ENCODE peak calls at places on chromosomes 16 and 17, in four cellular contexts. One of them, this sample, is unnamed.
A peak's percentile ranks its signal among the peaks of the same experiment; 100 is the strongest.

GRCh38 chr17:42670925-42671657 is 5.7 kb downstream of the PLEKHH3 start:
- DNase-seq in Peyer's patch: no peak
- DNase-seq in transverse colon: no peak
- DNase-seq in body of pancreas: no peak
- DNase-seq in this sample: no peak

GRCh38 chr17:66837883-66838665 is 3.2 kb downstream of the CACNG5 start:
- DNase-seq in Peyer's patch: no peak
- DNase-seq in transverse colon: no peak
- DNase-seq in body of pancreas: no peak
- DNase-seq in this sample: no peak

GRCh38 chr17:68377771-68378201 is 79.5 kb downstream of the WIPI1 start:
- DNase-seq in Peyer's patch: no peak
- DNase-seq in transverse colon: no peak
- DNase-seq in body of pancreas: no peak
- DNase-seq in this sample: no peak

GRCh38 chr17:32485261-32485955 is 1.4 kb upstream of the CDK5R1 start:
- DNase-seq in Peyer's patch: no peak
- DNase-seq in transverse colon: no peak
- DNase-seq in body of pancreas: no peak
- DNase-seq in this sample: no peak

GRCh38 chr17:36034127-36034526 is 16.4 kb upstream of the CCL23 start:
- DNase-seq in Peyer's patch: no peak
- DNase-seq in transverse colon: no peak
- DNase-seq in body of pancreas: no peak
- DNase-seq in this sample: no peak

GRCh38 chr16:68512742-68513141 is 26.3 kb upstream of the ZFP90 start:
- DNase-seq in Peyer's patch: no peak
- DNase-seq in transverse colon: no peak
- DNase-seq in body of pancreas: no peak
- DNase-seq in this sample: no peak

GRCh38 chr16:85819245-85819644 is 19.8 kb downstream of the COX4I1 start:
- DNase-seq in Peyer's patch: peak; percentile 91
- DNase-seq in transverse colon: peak; percentile 91
- DNase-seq in body of pancreas: peak; percentile 90
- DNase-seq in this sample: peak; percentile 78

GRCh38 chr16:53893731-53894435 is 189.9 kb downstream of the FTO start:
- DNase-seq in Peyer's patch: no peak
- DNase-seq in transverse colon: peak; percentile 23
- DNase-seq in body of pancreas: peak; percentile 16
- DNase-seq in this sample: peak; percentile 30

GRCh38 chr17:36082062-36082461 is 7.9 kb downstream of the CCL3 start:
- DNase-seq in Peyer's patch: no peak
- DNase-seq in transverse colon: no peak
- DNase-seq in body of pancreas: no peak
- DNase-seq in this sample: no peak

GRCh38 chr17:9880582-9880999 is 24.5 kb downstream of the RCVRN start:
- DNase-seq in Peyer's patch: no peak
- DNase-seq in transverse colon: no peak
- DNase-seq in body of pancreas: no peak
- DNase-seq in this sample: no peak

GRCh38 chr17:77609553-77610517 is 348.7 kb upstream of the TNRC6C start:
- DNase-seq in Peyer's patch: peak; percentile 70
- DNase-seq in transverse colon: peak; percentile 20
- DNase-seq in body of pancreas: no peak
- DNase-seq in this sample: no peak

GRCh38 chr17:77892031-77892430 is 66.5 kb upstream of the TNRC6C start:
- DNase-seq in Peyer's patch: no peak
- DNase-seq in transverse colon: no peak
- DNase-seq in body of pancreas: no peak
- DNase-seq in this sample: no peak

GRCh38 chr17:16215965-16216316 is 607 bp upstream of the NCOR1 start:
- DNase-seq in Peyer's patch: peak; percentile 47
- DNase-seq in transverse colon: peak; percentile 63
- DNase-seq in body of pancreas: no peak
- DNase-seq in this sample: no peak

GRCh38 chr16:79093554-79093967 is 507.0 kb downstream of the MAF start:
- DNase-seq in Peyer's patch: peak; percentile 43
- DNase-seq in transverse colon: peak; percentile 29
- DNase-seq in body of pancreas: no peak
- DNase-seq in this sample: no peak

GRCh38 chr16:3190949-3191353 is 2.9 kb downstream of the OR1F1 start:
- DNase-seq in Peyer's patch: no peak
- DNase-seq in transverse colon: no peak
- DNase-seq in body of pancreas: no peak
- DNase-seq in this sample: no peak

GRCh38 chr16:4266372-4266771 is 6.5 kb downstream of the TFAP4 start:
- DNase-seq in Peyer's patch: no peak
- DNase-seq in transverse colon: no peak
- DNase-seq in body of pancreas: no peak
- DNase-seq in this sample: no peak

GRCh38 chr16:10610499-10611184 is 30.2 kb upstream of the EMP2 start:
- DNase-seq in Peyer's patch: no peak
- DNase-seq in transverse colon: no peak
- DNase-seq in body of pancreas: no peak
- DNase-seq in this sample: no peak

GRCh38 chr16:87724490-87725291 is 41.1 kb downstream of the KLHDC4 start:
- DNase-seq in Peyer's patch: peak; percentile 50
- DNase-seq in transverse colon: peak; percentile 19
- DNase-seq in body of pancreas: no peak
- DNase-seq in this sample: no peak

GRCh38 chr16:3171181-3171854 is 16.7 kb upstream of the OR1F1 start:
- DNase-seq in Peyer's patch: no peak
- DNase-seq in transverse colon: no peak
- DNase-seq in body of pancreas: no peak
- DNase-seq in this sample: no peak

GRCh38 chr17:32161506-32162365 is 19.4 kb downstream of the RHOT1 start:
- DNase-seq in Peyer's patch: no peak
- DNase-seq in transverse colon: peak; percentile 13
- DNase-seq in body of pancreas: no peak
- DNase-seq in this sample: no peak

GRCh38 chr17:72974605-72975232 is 117.8 kb downstream of the SLC39A11 start:
- DNase-seq in Peyer's patch: no peak
- DNase-seq in transverse colon: peak; percentile 43
- DNase-seq in body of pancreas: no peak
- DNase-seq in this sample: no peak

GRCh38 chr17:72975509-72975908 is 117.0 kb downstream of the SLC39A11 start:
- DNase-seq in Peyer's patch: no peak
- DNase-seq in transverse colon: no peak
- DNase-seq in body of pancreas: no peak
- DNase-seq in this sample: no peak

GRCh38 chr17:72978593-72979218 is 113.8 kb downstream of the SLC39A11 start:
- DNase-seq in Peyer's patch: no peak
- DNase-seq in transverse colon: no peak
- DNase-seq in body of pancreas: no peak
- DNase-seq in this sample: no peak

GRCh38 chr17:72976971-72977767 is 115.3 kb downstream of the SLC39A11 start:
- DNase-seq in Peyer's patch: no peak
- DNase-seq in transverse colon: peak; percentile 23
- DNase-seq in body of pancreas: peak; percentile 64
- DNase-seq in this sample: peak; percentile 84

GRCh38 chr17:72977768-72978417 is 114.6 kb downstream of the SLC39A11 start:
- DNase-seq in Peyer's patch: no peak
- DNase-seq in transverse colon: no peak
- DNase-seq in body of pancreas: peak; percentile 32
- DNase-seq in this sample: no peak
- TF ChIP-seq POLR2A in Peyer's patch: no peak
- TF ChIP-seq POLR2A in transverse colon: no peak
- TF ChIP-seq POLR2A in body of pancreas: no peak
- TF ChIP-seq POLR2A in this sample: no peak

DNA sequence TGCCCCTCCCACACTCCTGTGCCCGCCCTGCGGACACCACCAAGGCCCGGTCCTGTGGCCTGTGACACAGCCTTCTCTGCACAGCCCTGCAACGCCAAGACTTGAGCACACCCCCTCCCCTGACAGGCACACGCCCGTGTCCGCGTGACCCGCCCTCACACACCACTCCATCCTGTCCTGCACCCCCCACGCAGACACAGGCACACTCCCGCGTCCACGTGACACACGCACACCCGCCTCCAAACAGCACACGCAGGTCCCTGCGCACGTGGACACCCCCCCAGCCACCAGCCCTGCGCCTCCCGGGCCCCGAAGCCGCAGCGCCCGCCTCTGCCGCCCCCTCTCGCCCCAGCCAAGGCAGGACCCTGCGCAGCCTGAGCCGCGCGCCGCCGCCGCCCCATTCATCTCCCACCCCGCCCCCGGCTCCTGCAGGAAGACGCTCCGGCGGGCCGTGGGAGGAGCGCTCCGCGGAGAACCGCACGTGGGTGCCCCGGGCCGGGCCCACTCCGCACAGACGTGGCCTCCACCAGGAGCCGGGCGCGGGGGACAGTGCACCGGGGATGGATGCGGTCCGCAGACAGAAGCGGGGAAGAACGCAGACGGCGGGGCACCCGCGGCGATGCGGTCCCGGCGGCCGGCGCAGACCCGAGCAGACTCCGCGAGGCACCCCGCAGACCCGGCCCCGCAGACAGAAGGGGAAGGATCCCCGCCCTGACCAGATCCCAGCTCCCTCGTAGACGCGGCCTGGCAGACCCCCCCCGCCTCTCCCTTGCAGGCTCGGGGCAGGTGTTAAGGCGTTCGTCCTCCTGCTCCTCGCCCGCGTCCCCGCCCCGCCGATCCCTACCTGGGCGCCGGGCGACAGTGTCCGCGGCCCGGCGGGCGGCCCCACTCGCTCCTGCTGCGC is 506 bp downstream of the CAMKK1 start:
- DNase-seq in Peyer's patch: peak; percentile 92
- DNase-seq in transverse colon: peak; percentile 83
- DNase-seq in body of pancreas: peak; percentile 72
- DNase-seq in this sample: peak; percentile 93
- TF ChIP-seq CTCF in Peyer's patch: no peak
- TF ChIP-seq CTCF in transverse colon: no peak
- TF ChIP-seq CTCF in body of pancreas: no peak
- TF ChIP-seq CTCF in this sample: no peak

DNA sequence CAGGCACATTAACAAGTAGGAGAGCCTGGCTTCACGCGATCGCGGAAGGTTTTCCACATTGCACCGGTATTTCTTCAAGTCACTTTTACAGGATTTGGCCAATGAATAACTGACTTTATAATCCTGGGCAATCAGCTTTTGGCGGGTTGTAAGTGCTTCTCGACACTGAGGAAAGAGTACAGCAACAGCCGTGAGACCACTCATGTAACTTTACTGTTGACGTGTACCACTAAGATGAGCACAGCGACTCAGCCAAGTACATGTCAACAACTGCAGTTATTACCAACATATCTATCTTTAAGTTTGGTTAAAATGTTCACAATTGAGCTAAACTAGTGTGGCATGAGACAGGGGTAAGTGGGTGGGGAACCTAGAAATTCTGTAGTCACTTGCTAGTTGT is 71.7 kb upstream of the CLEC18B start:
- DNase-seq in Peyer's patch: no peak
- DNase-seq in transverse colon: no peak
- DNase-seq in body of pancreas: no peak
- DNase-seq in this sample: no peak
- H3K4me1 ChIP-seq in Peyer's patch: no peaks in the 10 kb centered on the region
- H3K4me1 ChIP-seq in transverse colon: no peaks in the 10 kb centered on the region
- H3K4me1 ChIP-seq in body of pancreas: no peaks in the 10 kb centered on the region
- H3K4me1 ChIP-seq in this sample: no peaks in the 10 kb centered on the region

GRCh38 chr17:80649672-80650338 is 105.2 kb downstream of the RPTOR start:
- DNase-seq in Peyer's patch: peak; percentile 30
- DNase-seq in transverse colon: no peak
- DNase-seq in body of pancreas: peak; percentile 22
- DNase-seq in this sample: peak; percentile 34

GRCh38 chr17:80650751-80651173 is 106.1 kb downstream of the RPTOR start:
- DNase-seq in Peyer's patch: no peak
- DNase-seq in transverse colon: no peak
- DNase-seq in body of pancreas: no peak
- DNase-seq in this sample: no peak

GRCh38 chr17:80652751-80653330 is 108.2 kb downstream of the RPTOR start:
- DNase-seq in Peyer's patch: no peak
- DNase-seq in transverse colon: no peak
- DNase-seq in body of pancreas: no peak
- DNase-seq in this sample: no peak

GRCh38 chr17:80649200-80649644 is 104.6 kb downstream of the RPTOR start:
- DNase-seq in Peyer's patch: no peak
- DNase-seq in transverse colon: no peak
- DNase-seq in body of pancreas: no peak
- DNase-seq in this sample: no peak

DNA sequence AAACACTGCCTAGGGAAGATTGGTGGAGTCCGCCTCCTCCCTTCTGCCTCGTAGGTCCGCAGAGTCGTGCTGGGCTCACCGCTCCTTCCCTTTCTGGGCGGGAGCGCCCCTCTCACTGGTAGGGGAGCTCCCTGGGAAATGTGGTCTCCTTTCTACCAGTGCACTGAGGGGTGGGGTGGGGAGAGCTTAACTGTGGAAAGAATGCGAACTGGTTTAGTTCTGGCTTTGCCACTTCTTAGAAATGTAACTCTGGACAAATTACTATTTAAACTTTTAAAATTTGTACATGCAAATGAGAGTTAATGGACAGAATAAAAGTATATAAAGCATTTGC is 105.7 kb downstream of the RPTOR start:
- DNase-seq in Peyer's patch: no peak
- DNase-seq in transverse colon: no peak
- DNase-seq in body of pancreas: no peak
- DNase-seq in this sample: no peak
- TF ChIP-seq POLR2A in Peyer's patch: no peak
- TF ChIP-seq POLR2A in transverse colon: no peak
- TF ChIP-seq POLR2A in body of pancreas: no peak
- TF ChIP-seq POLR2A in this sample: no peak

GRCh38 chr16:57299719-57300386 is 15.4 kb upstream of the PLLP start:
- DNase-seq in Peyer's patch: peak; percentile 82
- DNase-seq in transverse colon: peak; percentile 90
- DNase-seq in body of pancreas: peak; percentile 89
- DNase-seq in this sample: peak; percentile 90
- TF ChIP-seq CTCF in Peyer's patch: peak; percentile 56
- TF ChIP-seq CTCF in transverse colon: peak; percentile 73
- TF ChIP-seq CTCF in body of pancreas: peak; percentile 73
- TF ChIP-seq CTCF in this sample: peak; percentile 57

GRCh38 chr16:75345711-75346110 is 87.6 kb downstream of the CFDP1 start:
- DNase-seq in Peyer's patch: no peak
- DNase-seq in transverse colon: no peak
- DNase-seq in body of pancreas: no peak
- DNase-seq in this sample: no peak
- H3K4me1 ChIP-seq in Peyer's patch: peaks cover 19% of the 10 kb centered on the region
- H3K4me1 ChIP-seq in transverse colon: peaks cover 18% of the 10 kb centered on the region
- H3K4me1 ChIP-seq in body of pancreas: peaks cover 22% of the 10 kb centered on the region
- H3K4me1 ChIP-seq in this sample: no peaks in the 10 kb centered on the region

GRCh38 chr17:75877752-75878173 is 618 bp downstream of the TRIM47 start:
- DNase-seq in Peyer's patch: peak; percentile 62
- DNase-seq in transverse colon: peak; percentile 88
- DNase-seq in body of pancreas: peak; percentile 86
- DNase-seq in this sample: peak; percentile 73
- TF ChIP-seq POLR2A in Peyer's patch: peak; percentile 28
- TF ChIP-seq POLR2A in transverse colon: peak; percentile 60
- TF ChIP-seq POLR2A in body of pancreas: no peak
- TF ChIP-seq POLR2A in this sample: no peak

This sample was measured in thyroid gland.